ENCODE peak calls at places on chromosomes 12 and 14, in nine cellular contexts. One of them, this sample, is unnamed.

GRCh38 chr14:67010602-67011001 is 178.6 kb upstream of the GARIN2 start:
- DNase-seq in AG10803: no peak
- DNase-seq in GM12865: peak; percentile 18
- DNase-seq in astrocyte of the hippocampus: no peak
- DNase-seq in tibial nerve: no peak
- DNase-seq in Calu3: no peak
- DNase-seq in neuronal stem cell: no peak
- DNase-seq in cortex of kidney: no peak
- DNase-seq in NB4: peak; percentile 76
- DNase-seq in this sample: no peak

GRCh38 chr12:1779783-1780182 is 40.6 kb upstream of the LRTM2 start:
- DNase-seq in AG10803: peak; percentile 57
- DNase-seq in GM12865: no peak
- DNase-seq in astrocyte of the hippocampus: peak; percentile 87
- DNase-seq in tibial nerve: no peak
- DNase-seq in Calu3: no peak
- DNase-seq in neuronal stem cell: no peak
- DNase-seq in cortex of kidney: no peak
- DNase-seq in NB4: no peak
- DNase-seq in this sample: no peak

GRCh38 chr12:11763760-11764520 is 114.5 kb downstream of the ETV6 start:
- DNase-seq in AG10803: peak; percentile 93
- DNase-seq in GM12865: no peak
- DNase-seq in astrocyte of the hippocampus: peak; percentile 92
- DNase-seq in tibial nerve: no peak
- DNase-seq in Calu3: no peak
- DNase-seq in neuronal stem cell: no peak
- DNase-seq in cortex of kidney: no peak
- DNase-seq in NB4: no peak
- DNase-seq in this sample: no peak

GRCh38 chr12:51863921-51864700 is 15.6 kb upstream of the FIGNL2 start:
- DNase-seq in AG10803: no peak
- DNase-seq in GM12865: no peak
- DNase-seq in astrocyte of the hippocampus: peak; percentile 91
- DNase-seq in tibial nerve: no peak
- DNase-seq in Calu3: no peak
- DNase-seq in neuronal stem cell: peak; percentile 79
- DNase-seq in cortex of kidney: no peak
- DNase-seq in NB4: no peak
- DNase-seq in this sample: no peak

GRCh38 chr12:27554421-27555186 is 30.6 kb downstream of the PPFIBP1 start:
- DNase-seq in AG10803: peak; percentile 86
- DNase-seq in GM12865: no peak
- DNase-seq in astrocyte of the hippocampus: peak; percentile 42
- DNase-seq in tibial nerve: peak; percentile 53
- DNase-seq in Calu3: no peak
- DNase-seq in neuronal stem cell: no peak
- DNase-seq in cortex of kidney: no peak
- DNase-seq in NB4: no peak
- DNase-seq in this sample: no peak

GRCh38 chr12:122855071-122855829 is 20.0 kb downstream of the HIP1R start:
- DNase-seq in AG10803: no peak
- DNase-seq in GM12865: no peak
- DNase-seq in astrocyte of the hippocampus: no peak
- DNase-seq in tibial nerve: no peak
- DNase-seq in Calu3: no peak
- DNase-seq in neuronal stem cell: no peak
- DNase-seq in cortex of kidney: no peak
- DNase-seq in NB4: no peak
- DNase-seq in this sample: no peak

GRCh38 chr14:87575378-87575777 is 417.6 kb downstream of the GALC start:
- DNase-seq in AG10803: no peak
- DNase-seq in GM12865: no peak
- DNase-seq in astrocyte of the hippocampus: no peak
- DNase-seq in tibial nerve: no peak
- DNase-seq in Calu3: no peak
- DNase-seq in neuronal stem cell: no peak
- DNase-seq in cortex of kidney: no peak
- DNase-seq in NB4: no peak
- DNase-seq in this sample: no peak

GRCh38 chr14:96614528-96614927 is 112.3 kb downstream of the PAPOLA start:
- DNase-seq in AG10803: no peak
- DNase-seq in GM12865: no peak
- DNase-seq in astrocyte of the hippocampus: peak; percentile 5
- DNase-seq in tibial nerve: no peak
- DNase-seq in Calu3: no peak
- DNase-seq in neuronal stem cell: no peak
- DNase-seq in cortex of kidney: no peak
- DNase-seq in NB4: no peak
- DNase-seq in this sample: no peak

GRCh38 chr14:81837304-81837703 is 303.7 kb upstream of the SEL1L start:
- DNase-seq in AG10803: no peak
- DNase-seq in GM12865: no peak
- DNase-seq in astrocyte of the hippocampus: no peak
- DNase-seq in tibial nerve: no peak
- DNase-seq in Calu3: no peak
- DNase-seq in neuronal stem cell: no peak
- DNase-seq in cortex of kidney: no peak
- DNase-seq in NB4: peak; percentile 3
- DNase-seq in this sample: no peak

GRCh38 chr12:34400986-34401658 is 378.8 kb downstream of the ALG10 start:
- DNase-seq in AG10803: no peak
- DNase-seq in GM12865: no peak
- DNase-seq in astrocyte of the hippocampus: no peak
- DNase-seq in tibial nerve: no peak
- DNase-seq in Calu3: no peak
- DNase-seq in neuronal stem cell: no peak
- DNase-seq in cortex of kidney: no peak
- DNase-seq in NB4: no peak
- DNase-seq in this sample: no peak

GRCh38 chr12:112418596-112419268 is at the start of gene PTPN11:
- DNase-seq in AG10803: peak; percentile 77
- DNase-seq in GM12865: peak; percentile 89
- DNase-seq in astrocyte of the hippocampus: peak; percentile 95
- DNase-seq in tibial nerve: peak; percentile 85
- DNase-seq in Calu3: peak; percentile 95
- DNase-seq in neuronal stem cell: peak; percentile 83
- DNase-seq in cortex of kidney: no peak
- DNase-seq in NB4: peak; percentile 95
- DNase-seq in this sample: peak; percentile 94

GRCh38 chr12:22866406-22866805 is 241.4 kb downstream of the ETNK1 start:
- DNase-seq in AG10803: no peak
- DNase-seq in GM12865: no peak
- DNase-seq in astrocyte of the hippocampus: peak; percentile 75
- DNase-seq in tibial nerve: no peak
- DNase-seq in Calu3: no peak
- DNase-seq in neuronal stem cell: no peak
- DNase-seq in cortex of kidney: no peak
- DNase-seq in NB4: no peak
- DNase-seq in this sample: no peak

GRCh38 chr12:71799105-71799504 is 40.5 kb upstream of the TBC1D15 start:
- DNase-seq in AG10803: peak; percentile 39
- DNase-seq in GM12865: no peak
- DNase-seq in astrocyte of the hippocampus: peak; percentile 2
- DNase-seq in tibial nerve: no peak
- DNase-seq in Calu3: no peak
- DNase-seq in neuronal stem cell: no peak
- DNase-seq in cortex of kidney: no peak
- DNase-seq in NB4: peak; percentile 14
- DNase-seq in this sample: no peak

GRCh38 chr12:93441111-93441616 is 583 bp downstream of the UBE2N start:
- DNase-seq in AG10803: no peak
- DNase-seq in GM12865: peak; percentile 51
- DNase-seq in astrocyte of the hippocampus: peak; percentile 48
- DNase-seq in tibial nerve: peak; percentile 4
- DNase-seq in Calu3: peak; percentile 52
- DNase-seq in neuronal stem cell: peak; percentile 12
- DNase-seq in cortex of kidney: no peak
- DNase-seq in NB4: peak; percentile 70
- DNase-seq in this sample: peak; percentile 59

GRCh38 chr12:104520242-104520900 is 63.6 kb downstream of the CHST11 start:
- DNase-seq in AG10803: no peak
- DNase-seq in GM12865: peak; percentile 77
- DNase-seq in astrocyte of the hippocampus: no peak
- DNase-seq in tibial nerve: no peak
- DNase-seq in Calu3: no peak
- DNase-seq in neuronal stem cell: no peak
- DNase-seq in cortex of kidney: no peak
- DNase-seq in NB4: peak; percentile 88
- DNase-seq in this sample: no peak

GRCh38 chr14:69979882-69980281 is 100.7 kb downstream of the SMOC1 start:
- DNase-seq in AG10803: no peak
- DNase-seq in GM12865: no peak
- DNase-seq in astrocyte of the hippocampus: no peak
- DNase-seq in tibial nerve: no peak
- DNase-seq in Calu3: no peak
- DNase-seq in neuronal stem cell: no peak
- DNase-seq in cortex of kidney: no peak
- DNase-seq in NB4: no peak
- DNase-seq in this sample: no peak

GRCh38 chr14:68796418-68797101 is 3.7 kb upstream of the ZFP36L1 start:
- DNase-seq in AG10803: peak; percentile 32
- DNase-seq in GM12865: no peak
- DNase-seq in astrocyte of the hippocampus: peak; percentile 20
- DNase-seq in tibial nerve: no peak
- DNase-seq in Calu3: no peak
- DNase-seq in neuronal stem cell: no peak
- DNase-seq in cortex of kidney: no peak
- DNase-seq in NB4: no peak
- DNase-seq in this sample: no peak

GRCh38 chr12:26226119-26226518 is 30.7 kb downstream of the SSPN start:
- DNase-seq in AG10803: no peak
- DNase-seq in GM12865: no peak
- DNase-seq in astrocyte of the hippocampus: no peak
- DNase-seq in tibial nerve: no peak
- DNase-seq in Calu3: no peak
- DNase-seq in neuronal stem cell: peak; percentile 14
- DNase-seq in cortex of kidney: no peak
- DNase-seq in NB4: no peak
- DNase-seq in this sample: no peak

GRCh38 chr12:2183556-2184541 is 131.1 kb downstream of the CACNA1C start:
- DNase-seq in AG10803: peak; percentile 91
- DNase-seq in GM12865: no peak
- DNase-seq in astrocyte of the hippocampus: peak; percentile 66
- DNase-seq in tibial nerve: peak; percentile 9
- DNase-seq in Calu3: no peak
- DNase-seq in neuronal stem cell: peak; percentile 12
- DNase-seq in cortex of kidney: no peak
- DNase-seq in NB4: peak; percentile 30
- DNase-seq in this sample: no peak

GRCh38 chr14:89139404-89140247 is 277.4 kb downstream of the FOXN3 start:
- DNase-seq in AG10803: no peak
- DNase-seq in GM12865: no peak
- DNase-seq in astrocyte of the hippocampus: no peak
- DNase-seq in tibial nerve: no peak
- DNase-seq in Calu3: no peak
- DNase-seq in neuronal stem cell: no peak
- DNase-seq in cortex of kidney: no peak
- DNase-seq in NB4: no peak
- DNase-seq in this sample: no peak

GRCh38 chr12:119693006-119693405 is 25.1 kb downstream of the PRKAB1 start:
- DNase-seq in AG10803: peak; percentile 97
- DNase-seq in GM12865: no peak
- DNase-seq in astrocyte of the hippocampus: peak; percentile 81
- DNase-seq in tibial nerve: peak; percentile 39
- DNase-seq in Calu3: peak; percentile 41
- DNase-seq in neuronal stem cell: no peak
- DNase-seq in cortex of kidney: no peak
- DNase-seq in NB4: no peak
- DNase-seq in this sample: no peak

GRCh38 chr12:53231859-53232640 is at the start of gene RARG:
- DNase-seq in AG10803: peak; percentile 72
- DNase-seq in GM12865: no peak
- DNase-seq in astrocyte of the hippocampus: peak; percentile 81
- DNase-seq in tibial nerve: peak; percentile 55
- DNase-seq in Calu3: peak; percentile 78
- DNase-seq in neuronal stem cell: no peak
- DNase-seq in cortex of kidney: no peak
- DNase-seq in NB4: no peak
- DNase-seq in this sample: peak; percentile 64

GRCh38 chr14:51783765-51784164 is 76.6 kb upstream of the GNG2 start:
- DNase-seq in AG10803: peak; percentile 77
- DNase-seq in GM12865: no peak
- DNase-seq in astrocyte of the hippocampus: no peak
- DNase-seq in tibial nerve: no peak
- DNase-seq in Calu3: no peak
- DNase-seq in neuronal stem cell: no peak
- DNase-seq in cortex of kidney: no peak
- DNase-seq in NB4: peak; percentile 27
- DNase-seq in this sample: no peak